ENCODE peak calls at places on chromosomes 16 and 17, in seven cellular contexts. One of them, this sample, is unnamed.

GRCh38 chr17:75776399-75777242 is 8.0 kb upstream of the UNK start:
- DNase-seq in fibroblast of pulmonary artery: peak; percentile 56
- DNase-seq in stomach: no peak
- DNase-seq in cardiac muscle cell: peak; percentile 55
- DNase-seq in bronchial epithelial cell: peak; percentile 41
- DNase-seq in left lung: no peak
- DNase-seq in thoracic aorta: no peak
- DNase-seq in this sample: no peak

GRCh38 chr17:74139120-74139519 is 64.4 kb upstream of the RPL38 start:
- DNase-seq in cardiac muscle cell: no peak
- DNase-seq in thoracic aorta: no peak
- DNase-seq in fibroblast of pulmonary artery: no peak
- DNase-seq in bronchial epithelial cell: no peak
- DNase-seq in left lung: no peak
- DNase-seq in stomach: no peak
- DNase-seq in this sample: no peak

GRCh38 chr16:11254913-11255736 is 879 bp downstream of the SOCS1 start:
- DNase-seq in left lung: peak; percentile 55
- DNase-seq in thoracic aorta: no peak
- DNase-seq in fibroblast of pulmonary artery: peak; percentile 52
- DNase-seq in cardiac muscle cell: peak; percentile 62
- DNase-seq in bronchial epithelial cell: peak; percentile 21
- DNase-seq in stomach: peak; percentile 64
- DNase-seq in this sample: no peak

GRCh38 chr16:75099738-75100615 is 16.6 kb downstream of the LDHD start:
- DNase-seq in left lung: no peak
- DNase-seq in stomach: no peak
- DNase-seq in cardiac muscle cell: no peak
- DNase-seq in bronchial epithelial cell: no peak
- DNase-seq in fibroblast of pulmonary artery: no peak
- DNase-seq in thoracic aorta: no peak
- DNase-seq in this sample: no peak

GRCh38 chr16:3511286-3512180 is 10.7 kb downstream of the CLUAP1 start:
- DNase-seq in thoracic aorta: no peak
- DNase-seq in left lung: no peak
- DNase-seq in bronchial epithelial cell: no peak
- DNase-seq in cardiac muscle cell: no peak
- DNase-seq in fibroblast of pulmonary artery: no peak
- DNase-seq in stomach: no peak
- DNase-seq in this sample: no peak

GRCh38 chr17:39653662-39654331 is 11.4 kb upstream of the TCAP start:
- DNase-seq in stomach: peak; percentile 76
- DNase-seq in thoracic aorta: no peak
- DNase-seq in bronchial epithelial cell: peak; percentile 13
- DNase-seq in left lung: no peak
- DNase-seq in fibroblast of pulmonary artery: peak; percentile 48
- DNase-seq in cardiac muscle cell: peak; percentile 58
- DNase-seq in this sample: peak; percentile 60

GRCh38 chr16:77683845-77684526 is 38.3 kb upstream of the NUDT7 start:
- DNase-seq in bronchial epithelial cell: no peak
- DNase-seq in stomach: no peak
- DNase-seq in left lung: no peak
- DNase-seq in fibroblast of pulmonary artery: no peak
- DNase-seq in thoracic aorta: no peak
- DNase-seq in cardiac muscle cell: no peak
- DNase-seq in this sample: no peak

GRCh38 chr16:6656760-6657159 is 675.9 kb upstream of the RBFOX1 start:
- DNase-seq in left lung: no peak
- DNase-seq in thoracic aorta: no peak
- DNase-seq in fibroblast of pulmonary artery: no peak
- DNase-seq in stomach: no peak
- DNase-seq in bronchial epithelial cell: no peak
- DNase-seq in cardiac muscle cell: no peak
- DNase-seq in this sample: no peak

GRCh38 chr17:49976828-49977202 is 7.8 kb downstream of the DLX4 start:
- DNase-seq in fibroblast of pulmonary artery: no peak
- DNase-seq in stomach: no peak
- DNase-seq in thoracic aorta: no peak
- DNase-seq in left lung: no peak
- DNase-seq in bronchial epithelial cell: no peak
- DNase-seq in cardiac muscle cell: no peak
- DNase-seq in this sample: no peak

GRCh38 chr16:15575293-15576049 is 67.5 kb downstream of the MARF1 start:
- DNase-seq in stomach: no peak
- DNase-seq in fibroblast of pulmonary artery: no peak
- DNase-seq in left lung: no peak
- DNase-seq in bronchial epithelial cell: no peak
- DNase-seq in thoracic aorta: no peak
- DNase-seq in cardiac muscle cell: no peak
- DNase-seq in this sample: peak; percentile 19

GRCh38 chr16:84484579-84485254 is 19.7 kb downstream of the MEAK7 start:
- DNase-seq in thoracic aorta: no peak
- DNase-seq in cardiac muscle cell: peak; percentile 78
- DNase-seq in bronchial epithelial cell: peak; percentile 23
- DNase-seq in stomach: peak; percentile 64
- DNase-seq in left lung: no peak
- DNase-seq in fibroblast of pulmonary artery: peak; percentile 74
- DNase-seq in this sample: peak; percentile 45

GRCh38 chr16:2475413-2476344 is 752 bp downstream of the TBC1D24 start:
- DNase-seq in stomach: peak; percentile 53
- DNase-seq in thoracic aorta: no peak
- DNase-seq in bronchial epithelial cell: no peak
- DNase-seq in left lung: no peak
- DNase-seq in fibroblast of pulmonary artery: no peak
- DNase-seq in cardiac muscle cell: no peak
- DNase-seq in this sample: no peak

GRCh38 chr17:9239821-9240658 is 218.7 kb downstream of the NTN1 start:
- DNase-seq in stomach: peak; percentile 71
- DNase-seq in thoracic aorta: peak; percentile 40
- DNase-seq in fibroblast of pulmonary artery: peak; percentile 57
- DNase-seq in left lung: peak; percentile 75
- DNase-seq in bronchial epithelial cell: peak; percentile 17
- DNase-seq in cardiac muscle cell: peak; percentile 69
- DNase-seq in this sample: peak; percentile 29

GRCh38 chr17:185445-186138 is 4.1 kb upstream of the DOC2B start:
- DNase-seq in stomach: no peak
- DNase-seq in left lung: no peak
- DNase-seq in fibroblast of pulmonary artery: no peak
- DNase-seq in thoracic aorta: no peak
- DNase-seq in bronchial epithelial cell: peak; percentile 53
- DNase-seq in cardiac muscle cell: no peak
- DNase-seq in this sample: peak; percentile 7

GRCh38 chr17:8060274-8060673 is 21.4 kb downstream of the ALOX15B start:
- DNase-seq in left lung: no peak
- DNase-seq in fibroblast of pulmonary artery: peak; percentile 81
- DNase-seq in thoracic aorta: no peak
- DNase-seq in cardiac muscle cell: peak; percentile 80
- DNase-seq in stomach: peak; percentile 64
- DNase-seq in bronchial epithelial cell: peak; percentile 57
- DNase-seq in this sample: peak; percentile 81

GRCh38 chr16:56943761-56944375 is 11.9 kb downstream of the HERPUD1 start:
- DNase-seq in thoracic aorta: no peak
- DNase-seq in stomach: no peak
- DNase-seq in left lung: no peak
- DNase-seq in fibroblast of pulmonary artery: no peak
- DNase-seq in bronchial epithelial cell: no peak
- DNase-seq in cardiac muscle cell: no peak
- DNase-seq in this sample: no peak

GRCh38 chr17:12089809-12090384 is 69.2 kb downstream of the MAP2K4 start:
- DNase-seq in stomach: no peak
- DNase-seq in thoracic aorta: no peak
- DNase-seq in bronchial epithelial cell: peak; percentile 77
- DNase-seq in cardiac muscle cell: peak; percentile 28
- DNase-seq in fibroblast of pulmonary artery: peak; percentile 63
- DNase-seq in left lung: no peak
- DNase-seq in this sample: peak; percentile 60

GRCh38 chr17:77887464-77888241 is 70.8 kb upstream of the TNRC6C start:
- DNase-seq in cardiac muscle cell: peak; percentile 87
- DNase-seq in left lung: peak; percentile 87
- DNase-seq in thoracic aorta: peak; percentile 91
- DNase-seq in stomach: peak; percentile 76
- DNase-seq in bronchial epithelial cell: peak; percentile 8
- DNase-seq in fibroblast of pulmonary artery: peak; percentile 89
- DNase-seq in this sample: peak; percentile 59

GRCh38 chr17:79630120-79630519 is 19.3 kb upstream of the RBFOX3 start:
- DNase-seq in cardiac muscle cell: no peak
- DNase-seq in thoracic aorta: no peak
- DNase-seq in left lung: peak; percentile 8
- DNase-seq in fibroblast of pulmonary artery: no peak
- DNase-seq in bronchial epithelial cell: no peak
- DNase-seq in stomach: peak; percentile 4
- DNase-seq in this sample: no peak

GRCh38 chr16:79182618-79183017 is 417.9 kb downstream of the MAF start:
- DNase-seq in stomach: no peak
- DNase-seq in left lung: no peak
- DNase-seq in fibroblast of pulmonary artery: peak; percentile 24
- DNase-seq in cardiac muscle cell: peak; percentile 35
- DNase-seq in bronchial epithelial cell: peak; percentile 42
- DNase-seq in thoracic aorta: no peak
- DNase-seq in this sample: peak; percentile 40

GRCh38 chr17:39116224-39116623 is 35.2 kb downstream of the PLXDC1 start:
- DNase-seq in thoracic aorta: no peak
- DNase-seq in stomach: no peak
- DNase-seq in cardiac muscle cell: no peak
- DNase-seq in fibroblast of pulmonary artery: no peak
- DNase-seq in left lung: no peak
- DNase-seq in bronchial epithelial cell: no peak
- DNase-seq in this sample: no peak

GRCh38 chr16:79673635-79674034 is 73.1 kb upstream of the MAF start:
- DNase-seq in stomach: no peak
- DNase-seq in bronchial epithelial cell: no peak
- DNase-seq in left lung: no peak
- DNase-seq in cardiac muscle cell: no peak
- DNase-seq in fibroblast of pulmonary artery: no peak
- DNase-seq in thoracic aorta: no peak
- DNase-seq in this sample: no peak

DNA sequence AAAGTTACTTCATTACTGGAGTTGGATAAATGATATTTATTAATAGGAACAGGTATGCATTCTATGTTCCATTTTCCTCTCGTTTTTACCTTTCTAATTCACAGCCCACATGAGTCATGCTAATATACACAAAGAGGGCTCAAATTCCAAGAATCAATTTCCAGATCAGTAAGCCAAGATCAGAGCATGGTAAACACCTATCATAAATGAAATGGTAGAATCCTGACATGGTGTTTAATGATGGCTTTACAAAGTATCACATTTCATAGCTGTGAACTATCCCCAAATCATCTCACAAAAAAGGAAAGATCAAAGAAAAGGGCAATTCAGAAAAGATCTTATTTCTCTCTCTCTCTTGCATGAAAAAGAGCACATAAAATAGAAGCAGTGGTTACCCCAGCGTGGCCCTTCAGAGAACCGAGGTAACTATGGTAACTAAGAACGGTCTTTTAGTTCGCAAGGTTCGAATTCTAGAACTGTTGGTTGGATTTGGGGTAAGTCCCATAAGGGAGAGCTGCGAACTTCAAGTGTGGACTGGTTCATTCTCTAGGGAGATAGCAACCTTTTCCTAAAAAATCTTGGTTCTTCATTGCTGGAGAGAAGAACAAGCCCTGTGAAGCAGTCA is 73.0 kb downstream of the MARCHF10 start:
- DNase-seq in thoracic aorta: no peak
- DNase-seq in cardiac muscle cell: no peak
- DNase-seq in bronchial epithelial cell: peak; percentile 34
- DNase-seq in stomach: no peak
- DNase-seq in fibroblast of pulmonary artery: no peak
- DNase-seq in left lung: no peak
- DNase-seq in this sample: no peak
- TF ChIP-seq CTCF in thoracic aorta: no peak
- TF ChIP-seq CTCF in cardiac muscle cell: no peak
- TF ChIP-seq CTCF in bronchial epithelial cell: no peak
- TF ChIP-seq CTCF in stomach: no peak
- TF ChIP-seq CTCF in fibroblast of pulmonary artery: no peak
- TF ChIP-seq CTCF in left lung: no peak
- TF ChIP-seq CTCF in this sample: no peak

DNA sequence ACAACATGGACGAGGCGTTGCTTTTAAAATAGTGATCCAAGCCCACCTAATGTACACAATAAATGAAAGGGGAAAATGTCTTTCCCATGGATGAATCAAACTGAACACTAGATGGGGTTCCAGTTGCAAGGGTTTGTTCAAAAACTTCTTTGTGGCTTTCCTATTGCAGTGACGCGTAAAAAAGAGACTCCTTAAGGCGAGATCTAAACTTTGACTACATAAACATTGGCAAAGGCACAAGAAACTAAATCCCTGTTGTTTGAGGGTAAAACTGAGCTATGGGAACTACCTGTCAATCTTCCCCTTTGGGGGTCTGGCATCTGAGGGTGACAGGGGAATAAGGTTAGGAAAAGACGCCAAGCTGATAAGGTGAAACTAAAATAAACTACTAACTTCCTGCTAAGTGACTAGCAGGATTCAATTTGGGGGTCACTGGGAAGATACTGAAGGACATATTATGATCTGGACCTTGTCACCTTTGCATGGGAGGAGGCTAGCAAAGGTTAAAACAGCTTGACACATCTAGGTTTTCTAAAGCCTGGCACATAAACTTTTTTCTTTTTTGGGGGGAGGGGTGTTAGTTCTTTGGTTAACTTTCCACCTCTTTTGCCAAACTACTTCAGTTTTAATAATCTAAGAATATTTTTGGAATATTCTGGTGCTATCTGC is 4.7 kb downstream of the SALL1 start:
- DNase-seq in bronchial epithelial cell: peak; percentile 2
- DNase-seq in left lung: no peak
- DNase-seq in stomach: no peak
- DNase-seq in cardiac muscle cell: peak; percentile 63
- DNase-seq in fibroblast of pulmonary artery: peak; percentile 56
- DNase-seq in thoracic aorta: no peak
- DNase-seq in this sample: no peak
- TF ChIP-seq CTCF in bronchial epithelial cell: no peak
- TF ChIP-seq CTCF in left lung: no peak
- TF ChIP-seq CTCF in stomach: no peak
- TF ChIP-seq CTCF in cardiac muscle cell: peak; percentile 50
- TF ChIP-seq CTCF in fibroblast of pulmonary artery: peak; percentile 49
- TF ChIP-seq CTCF in thoracic aorta: no peak
- TF ChIP-seq CTCF in this sample: peak; percentile 17

GRCh38 chr16:5633845-5634440 is 536.3 kb upstream of the EEF2KMT start:
- DNase-seq in bronchial epithelial cell: peak; percentile 18
- DNase-seq in fibroblast of pulmonary artery: peak; percentile 21
- DNase-seq in cardiac muscle cell: peak; percentile 4
- DNase-seq in left lung: no peak
- DNase-seq in thoracic aorta: no peak
- DNase-seq in stomach: no peak
- DNase-seq in this sample: peak; percentile 5
- TF ChIP-seq CTCF in bronchial epithelial cell: peak; percentile 26
- TF ChIP-seq CTCF in fibroblast of pulmonary artery: peak; percentile 25
- TF ChIP-seq CTCF in cardiac muscle cell: no peak
- TF ChIP-seq CTCF in left lung: no peak
- TF ChIP-seq CTCF in thoracic aorta: no peak
- TF ChIP-seq CTCF in stomach: no peak
- TF ChIP-seq CTCF in this sample: no peak

DNA sequence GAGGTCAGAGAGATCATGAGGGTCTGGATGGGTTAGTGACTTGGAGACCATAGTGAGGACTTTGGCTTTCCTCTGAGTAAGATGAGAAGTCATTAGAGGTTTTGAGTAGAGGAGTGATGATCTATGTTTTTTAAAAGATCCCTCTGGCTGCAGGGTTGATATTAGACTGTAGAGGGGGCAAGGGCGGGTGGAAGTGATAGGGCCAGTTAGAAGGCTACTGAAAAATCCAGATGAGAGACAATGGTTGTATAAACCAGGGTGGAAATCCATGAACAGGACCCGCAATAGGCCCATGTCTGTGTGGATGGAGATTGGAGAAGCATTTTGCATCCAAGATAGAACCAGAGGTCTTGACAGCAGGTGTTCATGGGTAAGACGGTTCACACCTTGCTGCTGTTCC is 9.8 kb downstream of the ITGAL start:
- DNase-seq in left lung: no peak
- DNase-seq in cardiac muscle cell: no peak
- DNase-seq in fibroblast of pulmonary artery: peak; percentile 3
- DNase-seq in bronchial epithelial cell: no peak
- DNase-seq in stomach: no peak
- DNase-seq in thoracic aorta: no peak
- DNase-seq in this sample: no peak
- TF ChIP-seq CTCF in left lung: no peak
- TF ChIP-seq CTCF in cardiac muscle cell: peak; percentile 19
- TF ChIP-seq CTCF in fibroblast of pulmonary artery: peak; percentile 22
- TF ChIP-seq CTCF in bronchial epithelial cell: peak; percentile 6
- TF ChIP-seq CTCF in stomach: no peak
- TF ChIP-seq CTCF in thoracic aorta: no peak
- TF ChIP-seq CTCF in this sample: no peak

This sample was measured in MCF 10A.